ENCODE peak calls at places on chromosomes 6 and 20, in six cellular contexts. O is upper lobe of left lung, T is bronchial epithelial cell, A is A549, K is choroid plexus epithelial cell, V is prostate gland. X is an unnamed sample.

GRCh38 chr20:20737158-20737557 is 24.7 kb upstream of the RALGAPA2 start:
- DNase-seq in O (no peak), T (no peak), A (no peak), K (no peak), V (no peak), X (no peak)

GRCh38 chr6:133358598-133358997 is 117.4 kb downstream of the EYA4 start:
- DNase-seq in O (no peak), T (no peak), A (no peak), K (no peak), V (no peak), X (no peak)

GRCh38 chr6:1310628-1311399 is 1.1 kb upstream of the FOXQ1 start:
- DNase-seq in O (peak), T (peak), A (peak), K (no peak), V (peak), X (no peak)

GRCh38 chr20:63214514-63214913 is 1.4 kb downstream of the YTHDF1 start:
- DNase-seq in O (no peak), T (no peak), A (no peak), K (no peak), V (no peak), X (no peak)

GRCh38 chr20:45470939-45471338 is 1.4 kb downstream of the WFDC2 start:
- DNase-seq in O (no peak), T (no peak), A (no peak), K (no peak), V (no peak), X (no peak)

GRCh38 chr6:144602523-144603180 is 317.5 kb downstream of the UTRN start:
- DNase-seq in O (no peak), T (no peak), A (no peak), K (no peak), V (no peak), X (no peak)

GRCh38 chr6:166045173-166045957 is 122.3 kb downstream of the TBXT start:
- DNase-seq in O (no peak), T (no peak), A (no peak), K (no peak), V (no peak), X (no peak)

GRCh38 chr6:144335914-144336313 is 50.8 kb downstream of the UTRN start:
- DNase-seq in O (peak), T (peak), A (no peak), K (no peak), V (no peak), X (no peak)

GRCh38 chr6:72579865-72580264 is 42.0 kb upstream of the KCNQ5 start:
- DNase-seq in O (no peak), T (peak), A (no peak), K (no peak), V (no peak), X (no peak)

GRCh38 chr6:72580281-72580940 is 41.5 kb upstream of the KCNQ5 start:
- DNase-seq in O (no peak), T (peak), A (peak), K (peak), V (no peak), X (peak)
- TF ChIP-seq CTCF in O (peak), T (peak), A (peak), K (peak), V (no peak), X (peak)

DNA sequence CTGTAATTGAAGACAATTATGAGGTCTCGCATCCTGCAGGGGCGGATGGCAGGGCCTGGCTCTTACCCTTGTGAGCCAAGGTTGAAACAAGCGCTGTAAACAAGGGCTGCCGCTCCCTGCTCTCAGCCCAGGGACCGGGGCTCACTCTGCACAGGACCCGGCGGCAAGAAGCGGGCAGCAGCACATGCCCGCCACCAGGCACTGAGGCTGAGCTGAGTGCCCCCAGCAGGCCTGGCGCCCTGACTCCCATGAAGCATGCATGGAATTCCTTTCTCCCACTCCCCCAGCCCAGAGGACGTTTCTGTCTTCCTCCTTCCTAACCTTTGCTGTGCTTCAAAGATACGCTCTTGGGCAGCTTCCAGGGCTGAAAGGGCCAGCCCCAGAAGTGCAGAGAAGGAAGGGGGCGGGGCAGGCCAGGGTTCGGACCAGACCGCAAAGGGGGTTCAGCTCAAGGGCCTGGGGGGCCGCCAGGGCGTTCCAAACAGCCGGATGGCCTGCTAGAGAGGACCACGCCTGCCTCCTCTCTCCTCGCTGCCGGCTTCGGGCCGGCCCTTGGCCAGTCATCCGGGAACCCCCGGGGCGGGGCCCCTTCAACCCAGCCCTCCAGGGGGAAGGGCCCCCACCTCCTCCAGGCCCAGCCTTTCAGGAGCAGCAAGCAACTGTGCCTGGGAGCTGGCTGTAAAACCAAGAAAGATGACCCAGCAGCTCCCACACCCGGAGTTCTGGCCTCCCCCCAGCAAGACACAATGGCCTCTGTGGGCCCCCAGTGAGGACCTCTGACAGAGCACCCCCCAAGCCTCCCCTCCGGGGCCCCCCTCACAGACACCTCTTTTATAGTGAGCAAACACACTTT is 109.9 kb downstream of the NOL4L start:
- DNase-seq in O (peak), T (peak), A (peak), K (peak), V (peak), X (peak)
- TF ChIP-seq CTCF in O (no peak), T (no peak), A (no peak), K (no peak), V (no peak), X (peak)

GRCh38 chr6:113414511-113414910 is 442.6 kb upstream of the MARCKS start:
- DNase-seq in O (no peak), T (peak), A (peak), K (peak), V (peak), X (no peak)
- TF ChIP-seq CTCF in O (no peak), T (peak), A (peak), K (peak), V (no peak), X (peak)

DNA sequence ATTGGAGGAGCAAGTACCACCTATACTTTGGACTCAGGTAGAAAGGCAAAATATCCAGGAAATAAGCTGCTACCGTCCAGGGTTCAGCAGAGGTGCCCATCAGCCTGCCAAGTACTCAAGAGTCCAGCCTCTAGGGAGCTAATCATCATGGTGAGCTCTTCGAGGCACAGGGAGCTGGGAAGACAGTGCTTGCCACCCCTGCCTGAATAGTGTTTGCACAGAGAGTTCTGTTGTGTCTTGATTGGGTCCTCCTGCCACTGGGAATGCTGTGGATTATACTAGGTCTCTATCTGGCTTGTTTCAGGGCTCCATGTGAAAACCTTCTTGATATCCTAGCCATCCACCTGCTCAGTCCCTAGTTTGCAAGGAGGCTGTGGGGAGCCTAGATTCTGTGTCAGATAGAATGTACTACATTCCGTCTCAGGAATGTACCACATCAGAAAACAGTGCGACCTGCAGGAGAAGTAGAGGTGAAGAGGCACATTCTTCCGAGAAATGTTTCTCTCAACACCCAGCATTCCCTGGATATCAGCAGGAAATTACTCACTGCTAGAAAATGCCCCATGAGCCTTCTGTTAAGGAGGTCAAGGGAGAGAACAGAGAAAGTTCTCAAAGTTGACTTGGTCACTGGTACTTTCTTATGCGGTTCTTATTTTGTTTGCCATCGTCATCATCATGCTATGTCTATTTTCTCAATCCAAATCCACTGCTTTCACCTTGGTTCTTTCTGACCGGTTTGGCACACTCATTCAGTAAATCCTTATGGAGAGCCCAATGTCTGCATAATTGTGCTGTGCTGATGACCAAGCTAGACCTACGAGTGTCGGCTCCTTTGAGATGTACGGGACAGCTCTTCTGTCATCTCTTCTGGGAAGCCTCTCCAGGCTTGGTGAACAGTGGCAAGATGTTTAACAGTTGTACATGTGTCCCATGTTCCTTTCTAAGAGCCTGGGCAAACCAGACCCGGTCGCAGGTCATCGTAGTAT is 30.7 kb downstream of the PTPN1 start:
- DNase-seq in O (peak), T (peak), A (peak), K (peak), V (no peak), X (peak)
- TF ChIP-seq CTCF in O (no peak), T (no peak), A (no peak), K (peak), V (no peak), X (no peak)

X was measured in kidney epithelial cell.